ENCODE peak calls at places on chromosomes 12 and 14, in ten cellular contexts. One of them, this sample, is unnamed.

GRCh38 chr14:98227000-98227726 is 1044.8 kb downstream of the BCL11B start:
- DNase-seq in SK-N-SH: no peak
- DNase-seq in aorta: no peak
- DNase-seq in OCI-LY7: no peak
- DNase-seq in NCI-H1092 treated with DMSO at 0.1 percent for 48 hours: no peak
- DNase-seq in astrocyte of the spinal cord: no peak
- DNase-seq in C1 segment of cervical spinal cord: no peak
- DNase-seq in LNCaP clone FGC: no peak
- DNase-seq in stomach: no peak
- DNase-seq in activated naive CD8-positive, alpha-beta T cell treated with anti-CD3 and anti-CD28 coated beads, Interleukin-2, amount 50 U/mL, for 16 hours: no peak
- DNase-seq in this sample: no peak

GRCh38 chr12:127231366-127231765 is 1035.6 kb upstream of the TMEM132C start:
- DNase-seq in SK-N-SH: no peak
- DNase-seq in aorta: no peak
- DNase-seq in OCI-LY7: no peak
- DNase-seq in NCI-H1092 treated with DMSO at 0.1 percent for 48 hours: no peak
- DNase-seq in astrocyte of the spinal cord: no peak
- DNase-seq in C1 segment of cervical spinal cord: no peak
- DNase-seq in LNCaP clone FGC: no peak
- DNase-seq in stomach: no peak
- DNase-seq in activated naive CD8-positive, alpha-beta T cell treated with anti-CD3 and anti-CD28 coated beads, Interleukin-2, amount 50 U/mL, for 16 hours: no peak
- DNase-seq in this sample: no peak

GRCh38 chr14:90839024-90839888 is 23.0 kb upstream of the TTC7B start:
- DNase-seq in SK-N-SH: no peak
- DNase-seq in aorta: no peak
- DNase-seq in OCI-LY7: no peak
- DNase-seq in NCI-H1092 treated with DMSO at 0.1 percent for 48 hours: no peak
- DNase-seq in astrocyte of the spinal cord: peak
- DNase-seq in C1 segment of cervical spinal cord: no peak
- DNase-seq in LNCaP clone FGC: no peak
- DNase-seq in stomach: no peak
- DNase-seq in activated naive CD8-positive, alpha-beta T cell treated with anti-CD3 and anti-CD28 coated beads, Interleukin-2, amount 50 U/mL, for 16 hours: no peak
- DNase-seq in this sample: no peak

GRCh38 chr14:91048676-91049075 is 11.8 kb downstream of the RPS6KA5 start:
- DNase-seq in SK-N-SH: no peak
- DNase-seq in aorta: no peak
- DNase-seq in OCI-LY7: no peak
- DNase-seq in NCI-H1092 treated with DMSO at 0.1 percent for 48 hours: no peak
- DNase-seq in astrocyte of the spinal cord: no peak
- DNase-seq in C1 segment of cervical spinal cord: no peak
- DNase-seq in LNCaP clone FGC: no peak
- DNase-seq in stomach: no peak
- DNase-seq in activated naive CD8-positive, alpha-beta T cell treated with anti-CD3 and anti-CD28 coated beads, Interleukin-2, amount 50 U/mL, for 16 hours: no peak
- DNase-seq in this sample: no peak

GRCh38 chr12:2856051-2856450 is 788 bp downstream of the TEX52 start:
- DNase-seq in SK-N-SH: no peak
- DNase-seq in aorta: no peak
- DNase-seq in OCI-LY7: no peak
- DNase-seq in NCI-H1092 treated with DMSO at 0.1 percent for 48 hours: no peak
- DNase-seq in astrocyte of the spinal cord: no peak
- DNase-seq in C1 segment of cervical spinal cord: no peak
- DNase-seq in LNCaP clone FGC: no peak
- DNase-seq in stomach: no peak
- DNase-seq in activated naive CD8-positive, alpha-beta T cell treated with anti-CD3 and anti-CD28 coated beads, Interleukin-2, amount 50 U/mL, for 16 hours: no peak
- DNase-seq in this sample: no peak

GRCh38 chr12:118271770-118272417 is 100.8 kb downstream of the TAOK3 start:
- DNase-seq in SK-N-SH: no peak
- DNase-seq in aorta: no peak
- DNase-seq in OCI-LY7: no peak
- DNase-seq in NCI-H1092 treated with DMSO at 0.1 percent for 48 hours: no peak
- DNase-seq in astrocyte of the spinal cord: no peak
- DNase-seq in C1 segment of cervical spinal cord: no peak
- DNase-seq in LNCaP clone FGC: peak
- DNase-seq in stomach: no peak
- DNase-seq in activated naive CD8-positive, alpha-beta T cell treated with anti-CD3 and anti-CD28 coated beads, Interleukin-2, amount 50 U/mL, for 16 hours: no peak
- DNase-seq in this sample: no peak

GRCh38 chr14:55220230-55220629 is 28.8 kb upstream of the DLGAP5 start:
- DNase-seq in SK-N-SH: no peak
- DNase-seq in aorta: no peak
- DNase-seq in OCI-LY7: no peak
- DNase-seq in NCI-H1092 treated with DMSO at 0.1 percent for 48 hours: no peak
- DNase-seq in astrocyte of the spinal cord: no peak
- DNase-seq in C1 segment of cervical spinal cord: no peak
- DNase-seq in LNCaP clone FGC: no peak
- DNase-seq in stomach: no peak
- DNase-seq in activated naive CD8-positive, alpha-beta T cell treated with anti-CD3 and anti-CD28 coated beads, Interleukin-2, amount 50 U/mL, for 16 hours: no peak
- DNase-seq in this sample: no peak

GRCh38 chr14:24673534-24674203 is 39.7 kb upstream of the GZMB start:
- DNase-seq in SK-N-SH: no peak
- DNase-seq in aorta: no peak
- DNase-seq in OCI-LY7: peak
- DNase-seq in NCI-H1092 treated with DMSO at 0.1 percent for 48 hours: no peak
- DNase-seq in astrocyte of the spinal cord: no peak
- DNase-seq in C1 segment of cervical spinal cord: no peak
- DNase-seq in LNCaP clone FGC: no peak
- DNase-seq in stomach: no peak
- DNase-seq in activated naive CD8-positive, alpha-beta T cell treated with anti-CD3 and anti-CD28 coated beads, Interleukin-2, amount 50 U/mL, for 16 hours: peak
- DNase-seq in this sample: no peak

GRCh38 chr14:59690426-59690825 is 113.8 kb upstream of the CCDC175 start:
- DNase-seq in SK-N-SH: no peak
- DNase-seq in aorta: no peak
- DNase-seq in OCI-LY7: no peak
- DNase-seq in NCI-H1092 treated with DMSO at 0.1 percent for 48 hours: no peak
- DNase-seq in astrocyte of the spinal cord: peak
- DNase-seq in C1 segment of cervical spinal cord: no peak
- DNase-seq in LNCaP clone FGC: no peak
- DNase-seq in stomach: no peak
- DNase-seq in activated naive CD8-positive, alpha-beta T cell treated with anti-CD3 and anti-CD28 coated beads, Interleukin-2, amount 50 U/mL, for 16 hours: no peak
- DNase-seq in this sample: no peak

GRCh38 chr12:121805800-121806555 is 2.2 kb downstream of the SETD1B start:
- DNase-seq in SK-N-SH: no peak
- DNase-seq in aorta: no peak
- DNase-seq in OCI-LY7: no peak
- DNase-seq in NCI-H1092 treated with DMSO at 0.1 percent for 48 hours: no peak
- DNase-seq in astrocyte of the spinal cord: no peak
- DNase-seq in C1 segment of cervical spinal cord: no peak
- DNase-seq in LNCaP clone FGC: no peak
- DNase-seq in stomach: no peak
- DNase-seq in activated naive CD8-positive, alpha-beta T cell treated with anti-CD3 and anti-CD28 coated beads, Interleukin-2, amount 50 U/mL, for 16 hours: no peak
- DNase-seq in this sample: peak

GRCh38 chr14:55654233-55654632 is 74.2 kb downstream of the KTN1 start:
- DNase-seq in SK-N-SH: no peak
- DNase-seq in aorta: no peak
- DNase-seq in OCI-LY7: no peak
- DNase-seq in NCI-H1092 treated with DMSO at 0.1 percent for 48 hours: no peak
- DNase-seq in astrocyte of the spinal cord: no peak
- DNase-seq in C1 segment of cervical spinal cord: no peak
- DNase-seq in LNCaP clone FGC: peak
- DNase-seq in stomach: no peak
- DNase-seq in activated naive CD8-positive, alpha-beta T cell treated with anti-CD3 and anti-CD28 coated beads, Interleukin-2, amount 50 U/mL, for 16 hours: no peak
- DNase-seq in this sample: no peak

GRCh38 chr12:124774054-124774461 is 89.6 kb downstream of the SCARB1 start:
- DNase-seq in SK-N-SH: no peak
- DNase-seq in aorta: no peak
- DNase-seq in OCI-LY7: peak
- DNase-seq in NCI-H1092 treated with DMSO at 0.1 percent for 48 hours: no peak
- DNase-seq in astrocyte of the spinal cord: no peak
- DNase-seq in C1 segment of cervical spinal cord: no peak
- DNase-seq in LNCaP clone FGC: no peak
- DNase-seq in stomach: no peak
- DNase-seq in activated naive CD8-positive, alpha-beta T cell treated with anti-CD3 and anti-CD28 coated beads, Interleukin-2, amount 50 U/mL, for 16 hours: no peak
- DNase-seq in this sample: no peak

GRCh38 chr12:42631507-42631906 is 42.0 kb upstream of the PRICKLE1 start:
- DNase-seq in SK-N-SH: no peak
- DNase-seq in aorta: no peak
- DNase-seq in OCI-LY7: no peak
- DNase-seq in NCI-H1092 treated with DMSO at 0.1 percent for 48 hours: no peak
- DNase-seq in astrocyte of the spinal cord: peak
- DNase-seq in C1 segment of cervical spinal cord: no peak
- DNase-seq in LNCaP clone FGC: no peak
- DNase-seq in stomach: no peak
- DNase-seq in activated naive CD8-positive, alpha-beta T cell treated with anti-CD3 and anti-CD28 coated beads, Interleukin-2, amount 50 U/mL, for 16 hours: no peak
- DNase-seq in this sample: no peak

GRCh38 chr12:67774983-67775587 is 126.5 kb downstream of the DYRK2 start:
- DNase-seq in SK-N-SH: no peak
- DNase-seq in aorta: no peak
- DNase-seq in OCI-LY7: no peak
- DNase-seq in NCI-H1092 treated with DMSO at 0.1 percent for 48 hours: no peak
- DNase-seq in astrocyte of the spinal cord: no peak
- DNase-seq in C1 segment of cervical spinal cord: no peak
- DNase-seq in LNCaP clone FGC: no peak
- DNase-seq in stomach: no peak
- DNase-seq in activated naive CD8-positive, alpha-beta T cell treated with anti-CD3 and anti-CD28 coated beads, Interleukin-2, amount 50 U/mL, for 16 hours: no peak
- DNase-seq in this sample: no peak

GRCh38 chr14:71309756-71310155 is 402.5 kb downstream of the PCNX1 start:
- DNase-seq in SK-N-SH: no peak
- DNase-seq in aorta: no peak
- DNase-seq in OCI-LY7: no peak
- DNase-seq in NCI-H1092 treated with DMSO at 0.1 percent for 48 hours: no peak
- DNase-seq in astrocyte of the spinal cord: no peak
- DNase-seq in C1 segment of cervical spinal cord: no peak
- DNase-seq in LNCaP clone FGC: no peak
- DNase-seq in stomach: no peak
- DNase-seq in activated naive CD8-positive, alpha-beta T cell treated with anti-CD3 and anti-CD28 coated beads, Interleukin-2, amount 50 U/mL, for 16 hours: no peak
- DNase-seq in this sample: no peak

GRCh38 chr12:10136637-10137205 is 6.7 kb upstream of the CLEC7A start:
- DNase-seq in SK-N-SH: no peak
- DNase-seq in aorta: no peak
- DNase-seq in OCI-LY7: no peak
- DNase-seq in NCI-H1092 treated with DMSO at 0.1 percent for 48 hours: no peak
- DNase-seq in astrocyte of the spinal cord: no peak
- DNase-seq in C1 segment of cervical spinal cord: no peak
- DNase-seq in LNCaP clone FGC: no peak
- DNase-seq in stomach: no peak
- DNase-seq in activated naive CD8-positive, alpha-beta T cell treated with anti-CD3 and anti-CD28 coated beads, Interleukin-2, amount 50 U/mL, for 16 hours: no peak
- DNase-seq in this sample: no peak

GRCh38 chr12:94831081-94831747 is 172.3 kb downstream of the NDUFA12 start:
- DNase-seq in SK-N-SH: no peak
- DNase-seq in aorta: no peak
- DNase-seq in OCI-LY7: peak
- DNase-seq in NCI-H1092 treated with DMSO at 0.1 percent for 48 hours: peak
- DNase-seq in astrocyte of the spinal cord: no peak
- DNase-seq in C1 segment of cervical spinal cord: no peak
- DNase-seq in LNCaP clone FGC: no peak
- DNase-seq in stomach: no peak
- DNase-seq in activated naive CD8-positive, alpha-beta T cell treated with anti-CD3 and anti-CD28 coated beads, Interleukin-2, amount 50 U/mL, for 16 hours: no peak
- DNase-seq in this sample: peak

GRCh38 chr14:75257241-75257640 is 21.4 kb upstream of the FOS start:
- DNase-seq in SK-N-SH: no peak
- DNase-seq in aorta: no peak
- DNase-seq in OCI-LY7: no peak
- DNase-seq in NCI-H1092 treated with DMSO at 0.1 percent for 48 hours: no peak
- DNase-seq in astrocyte of the spinal cord: no peak
- DNase-seq in C1 segment of cervical spinal cord: no peak
- DNase-seq in LNCaP clone FGC: no peak
- DNase-seq in stomach: no peak
- DNase-seq in activated naive CD8-positive, alpha-beta T cell treated with anti-CD3 and anti-CD28 coated beads, Interleukin-2, amount 50 U/mL, for 16 hours: no peak
- DNase-seq in this sample: no peak

GRCh38 chr12:132354982-132355680 is 25.7 kb upstream of the GALNT9 start:
- DNase-seq in SK-N-SH: no peak
- DNase-seq in aorta: peak
- DNase-seq in OCI-LY7: no peak
- DNase-seq in NCI-H1092 treated with DMSO at 0.1 percent for 48 hours: no peak
- DNase-seq in astrocyte of the spinal cord: no peak
- DNase-seq in C1 segment of cervical spinal cord: no peak
- DNase-seq in LNCaP clone FGC: no peak
- DNase-seq in stomach: no peak
- DNase-seq in activated naive CD8-positive, alpha-beta T cell treated with anti-CD3 and anti-CD28 coated beads, Interleukin-2, amount 50 U/mL, for 16 hours: no peak
- DNase-seq in this sample: no peak

GRCh38 chr12:12562016-12562483 is 613 bp downstream of the DUSP16 start:
- DNase-seq in SK-N-SH: no peak
- DNase-seq in aorta: peak
- DNase-seq in OCI-LY7: peak
- DNase-seq in NCI-H1092 treated with DMSO at 0.1 percent for 48 hours: peak
- DNase-seq in astrocyte of the spinal cord: no peak
- DNase-seq in C1 segment of cervical spinal cord: no peak
- DNase-seq in LNCaP clone FGC: no peak
- DNase-seq in stomach: no peak
- DNase-seq in activated naive CD8-positive, alpha-beta T cell treated with anti-CD3 and anti-CD28 coated beads, Interleukin-2, amount 50 U/mL, for 16 hours: peak
- DNase-seq in this sample: no peak

GRCh38 chr14:30882431-30882830 is 8.1 kb downstream of the COCH start:
- DNase-seq in SK-N-SH: no peak
- DNase-seq in aorta: no peak
- DNase-seq in OCI-LY7: no peak
- DNase-seq in NCI-H1092 treated with DMSO at 0.1 percent for 48 hours: no peak
- DNase-seq in astrocyte of the spinal cord: no peak
- DNase-seq in C1 segment of cervical spinal cord: no peak
- DNase-seq in LNCaP clone FGC: no peak
- DNase-seq in stomach: no peak
- DNase-seq in activated naive CD8-positive, alpha-beta T cell treated with anti-CD3 and anti-CD28 coated beads, Interleukin-2, amount 50 U/mL, for 16 hours: no peak
- DNase-seq in this sample: no peak

GRCh38 chr12:58727526-58727925 is 192.8 kb downstream of the LRIG3 start:
- DNase-seq in SK-N-SH: no peak
- DNase-seq in aorta: no peak
- DNase-seq in OCI-LY7: no peak
- DNase-seq in NCI-H1092 treated with DMSO at 0.1 percent for 48 hours: no peak
- DNase-seq in astrocyte of the spinal cord: no peak
- DNase-seq in C1 segment of cervical spinal cord: no peak
- DNase-seq in LNCaP clone FGC: no peak
- DNase-seq in stomach: no peak
- DNase-seq in activated naive CD8-positive, alpha-beta T cell treated with anti-CD3 and anti-CD28 coated beads, Interleukin-2, amount 50 U/mL, for 16 hours: no peak
- DNase-seq in this sample: no peak

GRCh38 chr12:54300732-54301427 is at the start of gene NFE2:
- DNase-seq in SK-N-SH: peak
- DNase-seq in aorta: peak
- DNase-seq in OCI-LY7: no peak
- DNase-seq in NCI-H1092 treated with DMSO at 0.1 percent for 48 hours: peak
- DNase-seq in astrocyte of the spinal cord: peak
- DNase-seq in C1 segment of cervical spinal cord: no peak
- DNase-seq in LNCaP clone FGC: no peak
- DNase-seq in stomach: peak
- DNase-seq in activated naive CD8-positive, alpha-beta T cell treated with anti-CD3 and anti-CD28 coated beads, Interleukin-2, amount 50 U/mL, for 16 hours: no peak
- DNase-seq in this sample: peak

GRCh38 chr12:57171668-57172067 is 24.2 kb upstream of the LRP1-AS start:
- DNase-seq in SK-N-SH: no peak
- DNase-seq in aorta: no peak
- DNase-seq in OCI-LY7: no peak
- DNase-seq in NCI-H1092 treated with DMSO at 0.1 percent for 48 hours: no peak
- DNase-seq in astrocyte of the spinal cord: no peak
- DNase-seq in C1 segment of cervical spinal cord: no peak
- DNase-seq in LNCaP clone FGC: no peak
- DNase-seq in stomach: no peak
- DNase-seq in activated naive CD8-positive, alpha-beta T cell treated with anti-CD3 and anti-CD28 coated beads, Interleukin-2, amount 50 U/mL, for 16 hours: no peak
- DNase-seq in this sample: no peak

GRCh38 chr14:66249544-66249943 is 236.6 kb upstream of the CCDC196 start:
- DNase-seq in SK-N-SH: no peak
- DNase-seq in aorta: no peak
- DNase-seq in OCI-LY7: no peak
- DNase-seq in NCI-H1092 treated with DMSO at 0.1 percent for 48 hours: no peak
- DNase-seq in astrocyte of the spinal cord: no peak
- DNase-seq in C1 segment of cervical spinal cord: no peak
- DNase-seq in LNCaP clone FGC: no peak
- DNase-seq in stomach: no peak
- DNase-seq in activated naive CD8-positive, alpha-beta T cell treated with anti-CD3 and anti-CD28 coated beads, Interleukin-2, amount 50 U/mL, for 16 hours: no peak
- DNase-seq in this sample: no peak

GRCh38 chr14:22994762-22995275 is 12.5 kb upstream of the AJUBA start:
- DNase-seq in SK-N-SH: peak
- DNase-seq in aorta: no peak
- DNase-seq in OCI-LY7: peak
- DNase-seq in NCI-H1092 treated with DMSO at 0.1 percent for 48 hours: peak
- DNase-seq in astrocyte of the spinal cord: peak
- DNase-seq in C1 segment of cervical spinal cord: no peak
- DNase-seq in LNCaP clone FGC: no peak
- DNase-seq in stomach: no peak
- DNase-seq in activated naive CD8-positive, alpha-beta T cell treated with anti-CD3 and anti-CD28 coated beads, Interleukin-2, amount 50 U/mL, for 16 hours: no peak
- DNase-seq in this sample: peak

GRCh38 chr12:124302807-124303578 is 8.1 kb downstream of the RFLNA start:
- DNase-seq in SK-N-SH: no peak
- DNase-seq in aorta: peak
- DNase-seq in OCI-LY7: no peak
- DNase-seq in NCI-H1092 treated with DMSO at 0.1 percent for 48 hours: no peak
- DNase-seq in astrocyte of the spinal cord: no peak
- DNase-seq in C1 segment of cervical spinal cord: no peak
- DNase-seq in LNCaP clone FGC: no peak
- DNase-seq in stomach: no peak
- DNase-seq in activated naive CD8-positive, alpha-beta T cell treated with anti-CD3 and anti-CD28 coated beads, Interleukin-2, amount 50 U/mL, for 16 hours: no peak
- DNase-seq in this sample: no peak

GRCh38 chr12:63967358-63967757 is 122.9 kb downstream of the SRGAP1 start:
- DNase-seq in SK-N-SH: no peak
- DNase-seq in aorta: no peak
- DNase-seq in OCI-LY7: no peak
- DNase-seq in NCI-H1092 treated with DMSO at 0.1 percent for 48 hours: no peak
- DNase-seq in astrocyte of the spinal cord: peak
- DNase-seq in C1 segment of cervical spinal cord: no peak
- DNase-seq in LNCaP clone FGC: no peak
- DNase-seq in stomach: no peak
- DNase-seq in activated naive CD8-positive, alpha-beta T cell treated with anti-CD3 and anti-CD28 coated beads, Interleukin-2, amount 50 U/mL, for 16 hours: no peak
- DNase-seq in this sample: no peak